ENCODE peak calls at places on chromosomes 11 and 22, in eight cellular contexts. V, Y, I, T, P, Q, H and F are unnamed samples.

GRCh38 chr11:72217856-72218745 is 1.5 kb downstream of the FOLR2 start:
- DNase-seq in V (no peak), Y (no peak), I (no peak), T (peak), P (no peak), Q (no peak), H (no peak), F (no peak)

GRCh38 chr11:100980156-100980555 is 149.5 kb downstream of the PGR start:
- DNase-seq in V (no peak), Y (peak), I (no peak), T (no peak), P (no peak), Q (no peak), H (no peak), F (no peak)

GRCh38 chr22:46966495-46966845 is 204.0 kb downstream of the TBC1D22A start:
- DNase-seq in V (no peak), Y (no peak), I (no peak), T (no peak), P (no peak), Q (no peak), H (no peak), F (no peak)

GRCh38 chr11:13378316-13378715 is 84.7 kb downstream of the BTBD10 start:
- DNase-seq in V (no peak), Y (no peak), I (no peak), T (no peak), P (no peak), Q (no peak), H (no peak), F (no peak)

GRCh38 chr11:82828472-82828871 is 71.8 kb downstream of the PRCP start:
- DNase-seq in V (no peak), Y (no peak), I (no peak), T (no peak), P (no peak), Q (no peak), H (no peak), F (no peak)

GRCh38 chr11:62491571-62492329 is 54.9 kb downstream of the AHNAK start:
- DNase-seq in V (no peak), Y (no peak), I (no peak), T (peak), P (no peak), Q (no peak), H (no peak), F (no peak)

GRCh38 chr22:47567741-47568140 is 805.3 kb downstream of the TBC1D22A start:
- DNase-seq in V (no peak), Y (no peak), I (peak), T (no peak), P (no peak), Q (no peak), H (no peak), F (no peak)

GRCh38 chr11:61149624-61150615 is 11.3 kb downstream of the VPS37C start:
- DNase-seq in V (no peak), Y (no peak), I (no peak), T (peak), P (no peak), Q (peak), H (no peak), F (no peak)

GRCh38 chr22:18032455-18033101 is 8.2 kb upstream of the MICAL3 start:
- DNase-seq in V (no peak), Y (peak), I (peak), T (no peak), P (peak), Q (no peak), H (no peak), F (no peak)

GRCh38 chr11:128653828-128654231 is 40.0 kb upstream of the FLI1 start:
- DNase-seq in V (no peak), Y (peak), I (no peak), T (peak), P (peak), Q (peak), H (no peak), F (no peak)

GRCh38 chr11:83157755-83158473 is 983 bp downstream of the PCF11 start:
- DNase-seq in V (peak), Y (peak), I (peak), T (peak), P (peak), Q (peak), H (peak), F (no peak)

GRCh38 chr11:19995131-19995530 is 165.1 kb downstream of the DBX1 start:
- DNase-seq in V (no peak), Y (peak), I (peak), T (no peak), P (peak), Q (peak), H (no peak), F (no peak)

GRCh38 chr22:31160328-31160978 is 471 bp downstream of the RNF185 start:
- DNase-seq in V (no peak), Y (no peak), I (no peak), T (no peak), P (no peak), Q (peak), H (no peak), F (no peak)

GRCh38 chr11:33269822-33270221 is 12.6 kb downstream of the HIPK3 start:
- DNase-seq in V (no peak), Y (no peak), I (no peak), T (no peak), P (no peak), Q (no peak), H (no peak), F (no peak)

GRCh38 chr22:30909306-30909705 is 59.3 kb downstream of the MORC2 start:
- DNase-seq in V (no peak), Y (no peak), I (peak), T (no peak), P (no peak), Q (no peak), H (no peak), F (peak)

GRCh38 chr22:23681026-23681809 is 9.6 kb upstream of the RGL4 start:
- DNase-seq in V (peak), Y (no peak), I (no peak), T (no peak), P (no peak), Q (no peak), H (no peak), F (no peak)

GRCh38 chr11:25566298-25567200 is 765.4 kb upstream of the ANO3 start:
- DNase-seq in V (peak), Y (no peak), I (no peak), T (no peak), P (peak), Q (peak), H (no peak), F (no peak)

GRCh38 chr11:65448418-65449196 is 26.0 kb downstream of the NEAT1 start:
- DNase-seq in V (peak), Y (peak), I (no peak), T (peak), P (peak), Q (peak), H (no peak), F (no peak)

GRCh38 chr11:47923667-47924066 is 56.7 kb upstream of the PTPRJ start:
- DNase-seq in V (no peak), Y (peak), I (no peak), T (no peak), P (no peak), Q (peak), H (no peak), F (no peak)

GRCh38 chr22:47277511-47277910 is 515.1 kb downstream of the TBC1D22A start:
- DNase-seq in V (no peak), Y (no peak), I (no peak), T (no peak), P (no peak), Q (no peak), H (no peak), F (no peak)

GRCh38 chr11:58659910-58660570 is 37.6 kb downstream of the CNTF start:
- DNase-seq in V (no peak), Y (no peak), I (no peak), T (no peak), P (no peak), Q (no peak), H (no peak), F (no peak)

GRCh38 chr11:68641880-68642279 is 42.5 kb upstream of the GAL start:
- DNase-seq in V (no peak), Y (no peak), I (no peak), T (peak), P (no peak), Q (no peak), H (no peak), F (no peak)

GRCh38 chr11:14894657-14895598 is 2.9 kb upstream of the CYP2R1 start:
- DNase-seq in V (no peak), Y (peak), I (no peak), T (no peak), P (no peak), Q (peak), H (no peak), F (no peak)

GRCh38 chr22:45684752-45685359 is 13.2 kb downstream of the ATXN10 start:
- DNase-seq in V (no peak), Y (no peak), I (no peak), T (no peak), P (no peak), Q (no peak), H (no peak), F (no peak)

GRCh38 chr22:45684169-45684568 is 12.5 kb downstream of the ATXN10 start:
- DNase-seq in V (no peak), Y (no peak), I (no peak), T (no peak), P (no peak), Q (no peak), H (no peak), F (no peak)

GRCh38 chr22:45682069-45682468 is 10.4 kb downstream of the ATXN10 start:
- DNase-seq in V (no peak), Y (no peak), I (no peak), T (no peak), P (no peak), Q (no peak), H (no peak), F (no peak)

GRCh38 chr22:45683680-45684079 is 12.0 kb downstream of the ATXN10 start:
- DNase-seq in V (no peak), Y (no peak), I (no peak), T (no peak), P (no peak), Q (no peak), H (no peak), F (no peak)

DNA sequence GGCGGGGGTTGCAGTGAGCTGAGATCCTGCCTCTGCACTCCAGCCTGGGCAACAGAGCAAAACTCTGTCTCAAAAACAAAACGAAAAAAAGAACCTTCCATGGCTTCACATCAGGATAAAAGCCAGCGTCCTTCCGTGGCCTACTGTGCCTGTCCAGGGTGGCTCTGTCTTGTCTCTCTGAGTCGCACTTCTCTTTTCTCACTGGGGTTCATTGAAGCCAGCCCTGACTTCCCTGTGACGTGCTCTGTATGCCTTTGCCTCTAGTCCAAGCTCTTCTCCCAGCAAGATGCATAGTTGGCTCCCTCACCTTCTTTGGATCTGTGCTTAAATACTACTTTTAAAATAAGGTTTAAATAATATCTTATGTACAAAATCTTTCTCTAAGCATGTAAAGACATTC is 11.6 kb downstream of the ATXN10 start:
- DNase-seq in V (no peak), Y (no peak), I (no peak), T (no peak), P (no peak), Q (peak), H (no peak), F (no peak)
- H3K4me3 ChIP-seq in V (no peak), Y (no peak), I (no peak), T (no peak), P (no peak), Q (no peak), H (no peak), F (no peak)

DNA sequence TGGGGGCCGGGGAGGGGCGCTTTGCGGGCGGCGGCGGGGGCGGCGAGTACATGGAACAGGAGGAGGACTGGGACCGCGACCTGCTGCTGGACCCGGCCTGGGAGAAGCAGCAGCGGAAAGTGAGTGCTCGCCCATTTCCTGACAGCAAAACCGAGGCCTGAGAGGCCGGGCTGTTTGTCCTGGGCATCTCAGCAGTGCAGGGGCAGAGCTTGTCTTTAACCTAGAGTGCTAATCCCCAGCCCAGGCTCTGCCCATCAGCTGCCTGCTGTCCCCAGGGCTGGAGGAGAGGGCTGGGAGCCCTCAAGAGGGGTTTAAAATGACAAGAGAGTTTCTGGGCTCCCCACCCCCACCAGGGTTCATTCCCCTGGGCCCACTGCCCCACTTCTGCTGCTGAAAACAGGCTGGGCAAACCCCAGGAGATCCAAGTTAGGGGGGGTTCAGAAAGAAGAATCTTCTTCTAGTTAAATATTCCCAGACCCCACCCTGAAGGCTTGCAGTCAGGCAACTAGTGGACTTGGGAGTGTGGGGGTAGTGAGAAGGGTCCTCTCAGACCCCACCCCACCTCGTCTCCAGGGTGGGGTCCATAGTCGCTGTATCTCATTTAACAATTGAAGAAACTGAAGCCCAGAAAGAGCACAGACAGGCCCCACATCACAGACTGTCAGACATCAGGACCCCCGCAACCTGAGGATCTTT is 411 bp downstream of the ACTN3 start:
- DNase-seq in V (no peak), Y (no peak), I (no peak), T (no peak), P (no peak), Q (no peak), H (no peak), F (no peak)
- H3K4me3 ChIP-seq in V (peak), Y (peak), I (no peak), T (no peak), P (no peak), Q (peak), H (peak), F (peak)

DNA sequence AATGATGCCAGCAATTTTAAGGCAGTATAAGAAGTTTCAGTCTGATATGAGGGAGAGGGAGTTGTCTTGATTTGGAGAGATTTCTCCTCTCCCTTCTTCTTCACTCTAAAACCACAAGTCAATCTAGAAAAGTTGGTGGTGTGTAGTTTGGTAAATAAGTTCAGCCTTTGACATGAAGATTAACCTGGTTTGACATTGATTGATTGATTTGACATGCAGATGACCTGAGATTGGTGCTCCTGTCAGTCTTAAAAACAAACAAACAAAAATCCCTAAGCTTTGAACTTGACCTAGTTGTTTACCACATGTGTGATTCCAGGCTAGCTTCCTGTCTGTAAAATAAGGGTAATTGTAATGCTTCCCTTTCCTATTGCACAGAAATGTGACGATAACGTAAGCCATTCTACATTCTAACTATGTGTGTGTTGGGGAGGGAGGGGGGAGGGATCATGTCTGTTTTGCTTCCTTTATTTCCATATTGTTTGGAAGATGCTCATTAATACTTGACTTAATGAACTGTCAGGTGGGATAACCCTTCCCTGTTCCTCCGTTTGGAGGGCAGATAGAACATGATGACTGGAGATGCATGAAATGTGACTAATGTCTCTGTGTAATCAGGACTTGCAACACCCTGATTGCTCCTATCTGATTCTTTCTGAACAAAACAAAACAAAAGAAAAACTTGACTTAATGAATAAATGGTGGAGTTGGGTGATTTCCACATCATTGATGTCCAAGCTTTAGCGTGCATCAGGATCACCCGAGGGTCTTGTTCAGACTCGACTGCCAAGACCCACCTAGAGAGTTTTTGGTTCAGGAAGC is 106.0 kb upstream of the CLMP start:
- DNase-seq in V (no peak), Y (peak), I (no peak), T (no peak), P (peak), Q (no peak), H (no peak), F (no peak)
- H3K4me3 ChIP-seq in V (peak), Y (no peak), I (no peak), T (no peak), P (peak), Q (peak), H (peak), F (peak)

GRCh38 chr22:36104988-36105387 is 55.6 kb downstream of the APOL3 start:
- DNase-seq in V (no peak), Y (peak), I (no peak), T (no peak), P (peak), Q (no peak), H (no peak), F (no peak)

GRCh38 chr22:36104435-36104834 is 56.1 kb downstream of the APOL3 start:
- DNase-seq in V (no peak), Y (no peak), I (no peak), T (peak), P (no peak), Q (no peak), H (no peak), F (no peak)

GRCh38 chr22:36101756-36102155 is 58.8 kb downstream of the APOL3 start:
- DNase-seq in V (no peak), Y (no peak), I (no peak), T (no peak), P (no peak), Q (no peak), H (no peak), F (no peak)

GRCh38 chr22:36102995-36103394 is 57.6 kb downstream of the APOL3 start:
- DNase-seq in V (no peak), Y (no peak), I (no peak), T (no peak), P (no peak), Q (no peak), H (no peak), F (no peak)

DNA sequence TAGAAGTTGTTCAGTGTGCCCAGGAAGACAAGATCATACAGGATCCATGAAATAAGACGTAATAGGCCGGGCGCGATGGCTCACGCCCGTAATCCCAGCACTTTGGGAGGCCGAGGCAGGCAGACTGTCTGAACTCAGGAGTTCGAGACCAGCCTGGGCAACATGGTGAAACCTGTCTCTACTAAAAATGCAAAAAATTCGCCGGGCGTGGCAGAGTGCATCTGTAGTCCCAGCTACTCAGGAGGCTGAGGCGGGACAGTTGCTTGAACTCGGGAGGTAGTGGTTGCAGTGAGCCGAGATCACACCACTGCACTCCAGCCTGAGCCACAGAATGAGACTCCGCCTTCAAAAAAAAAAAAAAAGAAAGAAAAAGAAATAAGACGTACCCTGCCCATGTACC is 56.7 kb downstream of the APOL3 start:
- DNase-seq in V (no peak), Y (no peak), I (no peak), T (no peak), P (no peak), Q (no peak), H (no peak), F (no peak)
- H3K4me3 ChIP-seq in V (no peak), Y (no peak), I (no peak), T (no peak), P (no peak), Q (no peak), H (no peak), F (no peak)

DNA sequence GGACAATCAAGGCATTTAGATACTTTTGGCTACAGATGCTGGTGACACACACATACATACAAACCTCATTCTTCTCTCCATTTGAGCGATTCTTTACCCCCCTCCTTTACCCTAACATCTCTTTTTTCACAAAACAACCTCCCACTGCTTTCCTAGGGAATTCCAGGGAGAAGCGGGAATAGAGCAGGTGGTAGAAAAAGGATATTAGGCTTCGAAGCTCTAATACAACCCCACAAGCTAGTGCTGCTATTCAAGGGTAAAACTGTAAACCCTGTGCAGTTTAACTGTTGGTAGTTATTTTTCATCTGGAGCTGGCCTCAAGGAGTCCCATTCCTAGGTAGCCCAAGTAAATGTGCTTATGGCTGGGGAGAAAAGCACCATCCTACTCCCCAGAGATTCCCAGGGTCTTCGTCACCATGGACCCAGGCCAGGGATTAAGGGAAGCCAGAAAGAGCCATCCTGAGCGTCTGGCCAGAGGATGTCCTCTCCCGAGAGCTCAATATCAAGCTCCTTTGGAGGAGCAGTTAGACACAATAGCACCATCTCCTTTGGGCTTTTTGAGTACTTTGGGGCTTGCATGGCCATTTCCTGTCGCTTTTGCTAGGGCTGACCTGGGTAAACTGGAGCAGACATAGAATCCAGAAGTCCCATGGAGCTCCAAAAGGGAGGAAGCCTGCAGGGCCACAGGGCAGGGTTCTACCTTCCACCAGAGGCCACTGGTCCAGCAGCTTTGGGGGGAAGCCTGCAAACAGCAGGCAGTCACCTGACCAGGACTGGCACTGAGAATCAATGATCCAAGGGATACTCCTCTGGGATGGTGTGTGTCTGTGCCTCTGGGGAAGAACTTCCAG is 3.1 kb downstream of the MAML2 start:
- DNase-seq in V (no peak), Y (peak), I (no peak), T (no peak), P (no peak), Q (no peak), H (no peak), F (no peak)
- H3K4me3 ChIP-seq in V (peak), Y (peak), I (peak), T (peak), P (peak), Q (peak), H (peak), F (peak)

GRCh38 chr22:49950396-49950994 is 10.1 kb upstream of the PIM3 start:
- DNase-seq in V (no peak), Y (no peak), I (no peak), T (peak), P (no peak), Q (no peak), H (no peak), F (no peak)
- H3K4me3 ChIP-seq in V (no peak), Y (no peak), I (no peak), T (no peak), P (no peak), Q (no peak), H (no peak), F (no peak)